ENCODE peak calls at places on chromosomes 12 and 14, in four cellular contexts. M is NCI-H2171, E is nephron progenitor cell, F is GF-D8. X is an unnamed sample.
A peak's percentile ranks its signal among the peaks of the same experiment; 100 is the strongest.

GRCh38 chr14:35365130-35366047 is 39.2 kb downstream of the NFKBIA start:
- DNase-seq in M (no peak), F (no peak), E (no peak), X (no peak)

GRCh38 chr14:102863381-102863780 is 59.1 kb upstream of the AMN start:
- DNase-seq in E (no peak), M (no peak), F (no peak), X (no peak)

GRCh38 chr12:24062642-24063245 is 113.3 kb upstream of the SOX5 start:
- DNase-seq in E (no peak), M (no peak), F (no peak), X (no peak)

GRCh38 chr12:123532021-123532420 is 1.5 kb downstream of the RILPL1 start:
- DNase-seq in M (no peak), F (peak; percentile 4), E (no peak), X (no peak)

GRCh38 chr12:57483466-57483865 is 3.8 kb upstream of the ARHGAP9 start:
- DNase-seq in E (no peak), M (no peak), F (no peak), X (no peak)

GRCh38 chr12:19846561-19846960 is 407.3 kb downstream of the AEBP2 start:
- DNase-seq in M (no peak), E (no peak), F (no peak), X (no peak)

GRCh38 chr12:4221157-4221556 is 52.4 kb upstream of the CCND2 start:
- DNase-seq in E (no peak), M (no peak), F (no peak), X (no peak)

GRCh38 chr12:118981285-118982201 is at the start of gene SRRM4:
- DNase-seq in E (peak; percentile 96), F (no peak), M (peak; percentile 93), X (peak; percentile 68)

GRCh38 chr12:5718073-5718472 is 227.0 kb downstream of the ANO2 start:
- DNase-seq in F (no peak), M (no peak), E (no peak), X (no peak)

GRCh38 chr12:64059685-64060084 is 162.4 kb downstream of the KICS2 start:
- DNase-seq in E (no peak), M (no peak), F (no peak), X (no peak)

GRCh38 chr14:60085085-60085484 is 6.6 kb upstream of the PCNX4 start:
- DNase-seq in M (no peak), F (no peak), E (no peak), X (no peak)

GRCh38 chr14:75800792-75801191 is 139.7 kb downstream of the TTLL5 start:
- DNase-seq in F (no peak), M (no peak), E (no peak), X (no peak)

GRCh38 chr12:52493172-52493571 is at the start of gene KRT6A:
- DNase-seq in M (no peak), F (no peak), E (no peak), X (no peak)

GRCh38 chr14:68473794-68474193 is 319.1 kb downstream of the ZFP36L1 start:
- DNase-seq in F (no peak), E (no peak), M (peak; percentile 29), X (no peak)

GRCh38 chr12:51730745-51731144 is 117.8 kb downstream of the FIGNL2 start:
- DNase-seq in F (no peak), M (no peak), E (no peak), X (no peak)

GRCh38 chr14:96901227-96901626 is 104.0 kb downstream of the VRK1 start:
- DNase-seq in E (no peak), F (no peak), M (no peak), X (no peak)

GRCh38 chr14:52563120-52563519 is 10.5 kb downstream of the GPR137C start:
- DNase-seq in E (no peak), F (no peak), M (no peak), X (peak; percentile 15)

GRCh38 chr12:12425616-12426015 is 68.7 kb downstream of the BORCS5 start:
- DNase-seq in M (no peak), F (no peak), E (no peak), X (no peak)

GRCh38 chr12:39103552-39104165 is 198.3 kb upstream of the CPNE8 start:
- DNase-seq in E (peak; percentile 30), F (peak; percentile 13), M (peak; percentile 35), X (no peak)

GRCh38 chr12:2074792-2075191 is 22.0 kb downstream of the CACNA1C start:
- DNase-seq in F (no peak), E (no peak), M (no peak), X (no peak)

GRCh38 chr12:105092336-105092735 is 8.1 kb upstream of the ALDH1L2 start:
- DNase-seq in E (no peak), F (no peak), M (no peak), X (no peak)

GRCh38 chr14:49552630-49553029 is 33.5 kb downstream of the RPS29 start:
- DNase-seq in E (no peak), M (no peak), F (no peak), X (no peak)

GRCh38 chr12:34606749-34607519 is 584.6 kb downstream of the ALG10 start:
- DNase-seq in F (no peak), E (no peak), M (no peak), X (no peak)

GRCh38 chr14:50103558-50103957 is 12.8 kb downstream of the VCPKMT start:
- DNase-seq in M (no peak), E (no peak), F (no peak), X (no peak)

GRCh38 chr14:41636492-41637392 is 30.1 kb downstream of the LRFN5 start:
- DNase-seq in F (no peak), M (no peak), E (no peak), X (no peak)

GRCh38 chr14:60485057-60485599 is 735 bp downstream of the C14orf39 start:
- DNase-seq in E (peak; percentile 11), F (no peak), M (no peak), X (no peak)

GRCh38 chr14:101097109-101097793 is 193.7 kb upstream of the RTL1 start:
- DNase-seq in E (no peak), M (no peak), F (no peak), X (no peak)

GRCh38 chr12:68468036-68468435 is 135.9 kb upstream of the MDM1 start:
- DNase-seq in M (no peak), F (no peak), E (no peak), X (no peak)

GRCh38 chr14:90344920-90345557 is 13.3 kb upstream of the NRDE2 start:
- DNase-seq in F (no peak), E (no peak), M (no peak), X (no peak)

GRCh38 chr12:108307006-108307405 is 32.1 kb downstream of the CMKLR1 start:
- DNase-seq in F (no peak), M (no peak), E (no peak), X (no peak)

GRCh38 chr14:23094666-23095195 is at the start of gene ACIN1:
- DNase-seq in M (no peak), E (peak; percentile 77), F (no peak), X (no peak)

X was measured in NCI-H524 treated with DMSO at 0.1 percent for 48 hours.